ENCODE peak calls at places on chromosomes 16 and 17, in seven cellular contexts. Y is HFFc6, F is endothelial cell, H is lung, G is lower lobe of right lung, T is IMR-90, A is spleen. B is an unnamed sample.

GRCh38 chr17:36592316-36592710 is 634 bp downstream of the DHRS11 start:
- DNase-seq in G (peak; percentile 46), F (peak; percentile 28), Y (no peak), T (no peak), A (peak; percentile 81), H (no peak), B (no peak)

GRCh38 chr17:75827291-75828050 is 16.7 kb downstream of the UNC13D start:
- DNase-seq in G (no peak), H (peak; percentile 51), Y (no peak), A (peak; percentile 86), F (peak; percentile 87), T (peak; percentile 41), B (no peak)

GRCh38 chr16:84585472-84585871 is 32.4 kb downstream of the COTL1 start:
- DNase-seq in A (no peak), F (no peak), T (no peak), G (no peak), Y (no peak), H (no peak), B (no peak)

GRCh38 chr17:9900019-9900594 is 5.0 kb downstream of the RCVRN start:
- DNase-seq in F (no peak), A (peak; percentile 54), H (no peak), G (no peak), T (no peak), Y (peak; percentile 26), B (no peak)

GRCh38 chr17:76402711-76403110 is 18.3 kb downstream of the SPHK1 start:
- DNase-seq in F (no peak), H (no peak), G (no peak), T (no peak), Y (no peak), A (no peak), B (no peak)

GRCh38 chr16:68452176-68452575 is 3.9 kb upstream of the SMPD3 start:
- DNase-seq in G (no peak), H (no peak), F (no peak), Y (peak; percentile 57), T (no peak), A (no peak), B (no peak)

GRCh38 chr16:58661199-58661830 is 23.3 kb downstream of the SLC38A7 start:
- DNase-seq in Y (peak; percentile 91), H (peak; percentile 46), G (no peak), A (no peak), T (peak; percentile 91), F (peak; percentile 48), B (no peak)

GRCh38 chr16:60180609-60181008 is 1446.5 kb upstream of the GOT2 start:
- DNase-seq in H (no peak), F (no peak), T (no peak), A (no peak), G (no peak), Y (no peak), B (no peak)

GRCh38 chr16:23786964-23787571 is 32.2 kb downstream of the CHP2 start:
- DNase-seq in T (no peak), A (no peak), Y (no peak), H (no peak), G (no peak), F (no peak), B (no peak)

GRCh38 chr16:48901712-48902374 is 291.9 kb upstream of the N4BP1 start:
- DNase-seq in G (no peak), F (peak; percentile 30), H (no peak), A (no peak), T (no peak), Y (no peak), B (no peak)

GRCh38 chr16:68473358-68474064 is 25.2 kb upstream of the SMPD3 start:
- DNase-seq in F (peak; percentile 29), G (peak; percentile 73), A (no peak), Y (no peak), H (peak; percentile 45), T (no peak), B (no peak)

DNA sequence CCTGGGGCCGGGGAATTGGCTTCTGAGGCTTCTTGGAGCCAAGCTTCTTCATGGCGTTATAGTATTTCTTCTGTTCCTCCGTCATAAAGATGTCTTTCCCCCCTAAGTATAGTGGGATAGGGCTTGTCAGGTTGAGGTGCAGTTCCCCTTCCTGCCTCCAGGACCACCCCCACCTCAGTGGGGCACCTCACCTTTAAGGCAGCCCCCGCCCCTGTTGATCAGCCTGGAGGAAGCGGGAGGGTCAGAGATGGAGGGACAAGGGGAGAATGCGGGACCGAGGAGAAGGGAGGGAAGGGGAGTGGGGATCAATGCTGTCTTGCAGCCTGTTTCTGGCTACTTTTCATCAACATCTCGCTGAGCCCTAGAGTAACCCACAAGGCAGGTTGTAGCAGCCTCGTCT is 11.6 kb upstream of the CD79B start:
- DNase-seq in Y (no peak), A (no peak), F (no peak), T (no peak), G (no peak), H (no peak), B (no peak)
- TF ChIP-seq CTCF in Y (peak; percentile 45), A (no peak), F (peak; percentile 58), T (no peak), G (no peak), H (no peak), B (peak; percentile 27)

GRCh38 chr16:11497329-11497805 is 89.4 kb downstream of the LITAF start:
- DNase-seq in F (no peak), H (peak; percentile 83), A (peak; percentile 84), T (peak; percentile 56), G (peak; percentile 93), Y (peak; percentile 74), B (no peak)
- TF ChIP-seq CTCF in F (no peak), H (no peak), A (no peak), T (peak; percentile 5), G (peak; percentile 21), Y (peak; percentile 47), B (peak; percentile 42)

GRCh38 chr17:2749058-2749783 is at the start of gene CCDC92B:
- DNase-seq in A (no peak), G (no peak), H (no peak), F (no peak), T (no peak), Y (no peak), B (no peak)

GRCh38 chr17:2750721-2751120 is 1.3 kb upstream of the CCDC92B start:
- DNase-seq in T (no peak), Y (no peak), G (no peak), F (no peak), H (no peak), A (no peak), B (no peak)

GRCh38 chr17:2755941-2756724 is 6.7 kb upstream of the CCDC92B start:
- DNase-seq in Y (no peak), T (no peak), H (no peak), G (no peak), A (no peak), F (peak; percentile 41), B (no peak)

GRCh38 chr17:2749784-2750181 is 331 bp upstream of the CCDC92B start:
- DNase-seq in T (peak; percentile 57), F (peak; percentile 91), A (peak; percentile 89), Y (peak; percentile 34), G (peak; percentile 80), H (peak; percentile 63), B (no peak)

GRCh38 chr17:2751482-2751881 is 2.0 kb upstream of the CCDC92B start:
- DNase-seq in G (no peak), F (peak; percentile 13), A (no peak), T (no peak), H (no peak), Y (no peak), B (no peak)
- TF ChIP-seq CTCF in G (no peak), F (no peak), A (no peak), T (no peak), H (no peak), Y (no peak), B (no peak)

DNA sequence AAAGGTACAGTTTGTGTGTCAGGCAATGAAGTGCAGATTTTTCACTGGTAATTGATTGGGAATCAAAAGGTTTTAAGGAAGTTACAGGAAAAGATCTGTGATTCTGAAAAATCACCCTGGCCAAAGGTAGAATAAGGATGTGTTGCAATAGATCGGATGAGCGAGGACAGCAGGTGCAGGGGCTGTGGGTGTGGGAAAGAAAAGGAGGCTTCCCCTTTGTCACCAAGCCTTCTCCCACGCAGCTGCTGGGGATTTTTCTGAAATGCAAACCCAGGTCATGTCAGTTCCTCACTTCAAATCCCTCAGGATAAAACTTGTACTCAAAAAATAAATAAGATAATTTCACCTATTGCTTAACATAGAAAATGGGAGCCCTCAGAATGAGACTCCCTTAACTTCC is 47.9 kb upstream of the ARHGAP17 start:
- DNase-seq in T (no peak), G (no peak), H (no peak), F (no peak), A (no peak), Y (no peak), B (no peak)
- TF ChIP-seq CTCF in T (no peak), G (no peak), H (no peak), F (no peak), A (no peak), Y (no peak), B (no peak)

GRCh38 chr17:50563095-50563511 is 2.6 kb downstream of the CACNA1G start:
- DNase-seq in Y (no peak), H (no peak), A (no peak), F (no peak), T (no peak), G (no peak), B (no peak)
- TF ChIP-seq CTCF in Y (peak; percentile 10), H (no peak), A (no peak), F (no peak), T (no peak), G (no peak), B (peak; percentile 16)

GRCh38 chr17:50541916-50542688 is 4.9 kb upstream of the SPATA20 start:
- DNase-seq in T (peak; percentile 69), F (peak; percentile 90), G (peak; percentile 90), H (peak; percentile 84), A (peak; percentile 97), Y (peak; percentile 55), B (no peak)
- TF ChIP-seq CTCF in T (peak; percentile 23), F (no peak), G (peak; percentile 31), H (no peak), A (no peak), Y (peak; percentile 61), B (peak; percentile 69)

GRCh38 chr17:77772461-77772897 is 186.0 kb upstream of the TNRC6C start:
- DNase-seq in H (peak; percentile 53), Y (no peak), G (peak; percentile 64), T (peak; percentile 33), A (peak; percentile 91), F (peak; percentile 84), B (no peak)
- TF ChIP-seq CTCF in H (peak; percentile 34), Y (peak; percentile 30), G (peak; percentile 64), T (peak; percentile 51), A (peak; percentile 79), F (peak; percentile 51), B (peak; percentile 78)

GRCh38 chr17:13306310-13306962 is 288.6 kb upstream of the ELAC2 start:
- DNase-seq in Y (peak; percentile 78), T (peak; percentile 84), G (no peak), H (no peak), A (no peak), F (peak; percentile 63), B (no peak)

GRCh38 chr17:13311301-13311700 is 290.4 kb downstream of the HS3ST3A1 start:
- DNase-seq in G (no peak), H (no peak), Y (peak; percentile 80), A (no peak), T (peak; percentile 12), F (no peak), B (no peak)

GRCh38 chr17:13310858-13311257 is 290.9 kb downstream of the HS3ST3A1 start:
- DNase-seq in T (no peak), H (no peak), Y (no peak), F (no peak), G (no peak), A (no peak), B (no peak)
- TF ChIP-seq CTCF in T (no peak), H (no peak), Y (no peak), F (no peak), G (no peak), A (no peak), B (no peak)

GRCh38 chr16:89343501-89344291 is 126.2 kb downstream of the ZNF778 start:
- DNase-seq in Y (peak; percentile 53), G (peak; percentile 22), T (peak; percentile 53), A (no peak), F (no peak), H (no peak), B (no peak)
- TF ChIP-seq CTCF in Y (no peak), G (no peak), T (no peak), A (no peak), F (no peak), H (no peak), B (no peak)